ENCODE peak calls at places on chromosomes 3 and 15, in ten cellular contexts. Z is fibroblast of lung, S is heart left ventricle, N is GM23338, G is lower lobe of right lung, B is astrocyte, M is body of pancreas, V is stomach, O is endodermal cell, T is psoas muscle. H is an unnamed sample.

GRCh38 chr3:152857082-152857481 is 22.2 kb downstream of the P2RY1 start:
- DNase-seq in B (no peak), M (no peak), N (no peak), T (no peak), S (no peak), V (no peak), O (no peak), G (peak; percentile 47), Z (no peak), H (no peak)

GRCh38 chr3:171396048-171396447 is 64.2 kb downstream of the TNIK start:
- DNase-seq in N (no peak), V (no peak), O (no peak), T (no peak), S (no peak), Z (peak; percentile 65), B (peak; percentile 57), G (no peak), M (no peak), H (no peak)

GRCh38 chr3:8474991-8475390 is 26.6 kb upstream of the LMCD1 start:
- DNase-seq in T (no peak), M (no peak), S (no peak), V (no peak), O (no peak), B (no peak), G (no peak), N (no peak), Z (no peak), H (no peak)

GRCh38 chr3:10992017-10992945 is at the start of gene SLC6A1:
- DNase-seq in V (no peak), N (peak; percentile 83), Z (peak; percentile 3), S (no peak), M (no peak), T (peak; percentile 38), B (no peak), O (peak; percentile 87), G (no peak), H (peak; percentile 39)

GRCh38 chr3:160677459-160677901 is 520 bp downstream of the ARL14 start:
- DNase-seq in T (no peak), B (peak; percentile 41), Z (peak; percentile 59), G (no peak), N (no peak), O (peak; percentile 65), M (peak; percentile 54), V (no peak), S (no peak), H (no peak)

GRCh38 chr15:100248236-100248635 is 93.5 kb downstream of the ADAMTS17 start:
- DNase-seq in V (peak; percentile 8), M (no peak), O (peak; percentile 11), N (no peak), S (no peak), T (no peak), B (no peak), G (no peak), Z (no peak), H (no peak)

GRCh38 chr15:92733090-92733933 is 77.7 kb upstream of the FAM174B start:
- DNase-seq in O (no peak), N (no peak), Z (no peak), T (no peak), M (no peak), S (no peak), B (no peak), G (no peak), V (no peak), H (no peak)

GRCh38 chr3:119294889-119295769 is 946 bp downstream of the ARHGAP31 start:
- DNase-seq in T (peak; percentile 31), G (peak; percentile 53), M (peak; percentile 40), S (peak; percentile 72), Z (peak; percentile 61), O (peak; percentile 79), V (no peak), N (peak; percentile 74), B (peak; percentile 46), H (peak; percentile 48)

GRCh38 chr3:45547764-45548683 is 46.5 kb upstream of the LIMD1 start:
- DNase-seq in T (peak; percentile 64), N (no peak), O (no peak), Z (peak; percentile 69), V (no peak), B (peak; percentile 60), M (no peak), G (no peak), S (peak; percentile 81), H (peak; percentile 57)

GRCh38 chr3:197420115-197420514 is 121.7 kb upstream of the DLG1 start:
- DNase-seq in M (no peak), B (no peak), Z (peak; percentile 27), T (no peak), G (no peak), S (no peak), V (no peak), O (no peak), N (no peak), H (peak; percentile 37)

GRCh38 chr15:70164910-70165791 is 67.4 kb upstream of the TLE3 start:
- DNase-seq in S (no peak), N (no peak), M (peak; percentile 77), G (no peak), O (peak; percentile 73), Z (no peak), B (no peak), V (peak; percentile 35), T (no peak), H (peak; percentile 41)

GRCh38 chr3:5112043-5112442 is 10.0 kb upstream of the ARL8B start:
- DNase-seq in G (no peak), T (no peak), O (no peak), M (no peak), N (no peak), V (no peak), B (no peak), Z (no peak), S (no peak), H (no peak)
- TF ChIP-seq CTCF in G (no peak), T (no peak), O (no peak), M (no peak), N (no peak), V (no peak), B (no peak), Z (no peak), S (no peak), H (no peak)

GRCh38 chr3:85935171-85935570 is 976.4 kb downstream of the CADM2 start:
- DNase-seq in S (no peak), G (no peak), N (peak; percentile 15), V (no peak), Z (no peak), M (no peak), B (no peak), O (no peak), T (no peak), H (no peak)

GRCh38 chr3:85933326-85933725 is 974.5 kb downstream of the CADM2 start:
- DNase-seq in V (no peak), T (no peak), M (no peak), O (no peak), S (no peak), G (no peak), Z (no peak), N (no peak), B (no peak), H (no peak)

GRCh38 chr3:85939026-85939616 is 980.3 kb downstream of the CADM2 start:
- DNase-seq in N (no peak), S (no peak), B (peak; percentile 23), M (no peak), Z (peak; percentile 46), G (no peak), V (no peak), T (no peak), O (no peak), H (no peak)
- H3K27ac ChIP-seq in N (no peak overlapping the region), S (no peak overlapping the region), B (no peak overlapping the region), M (no peak overlapping the region), Z (no peak overlapping the region), G (no peak overlapping the region), V (no peak overlapping the region), T (no peak overlapping the region), O (peak overlapping the region; percentile 25), H (no peak overlapping the region)

GRCh38 chr15:83462953-83463433 is 15.9 kb downstream of the SH3GL3 start:
- DNase-seq in M (no peak), T (no peak), N (no peak), B (no peak), O (no peak), V (no peak), S (no peak), G (no peak), Z (no peak), H (no peak)

GRCh38 chr15:83462026-83462425 is 14.9 kb downstream of the SH3GL3 start:
- DNase-seq in B (no peak), O (no peak), S (no peak), G (no peak), N (no peak), V (no peak), M (no peak), T (no peak), Z (no peak), H (no peak)

GRCh38 chr15:83458396-83458795 is 11.3 kb downstream of the SH3GL3 start:
- DNase-seq in G (no peak), S (no peak), O (no peak), N (no peak), B (no peak), M (no peak), T (no peak), V (no peak), Z (no peak), H (no peak)

DNA sequence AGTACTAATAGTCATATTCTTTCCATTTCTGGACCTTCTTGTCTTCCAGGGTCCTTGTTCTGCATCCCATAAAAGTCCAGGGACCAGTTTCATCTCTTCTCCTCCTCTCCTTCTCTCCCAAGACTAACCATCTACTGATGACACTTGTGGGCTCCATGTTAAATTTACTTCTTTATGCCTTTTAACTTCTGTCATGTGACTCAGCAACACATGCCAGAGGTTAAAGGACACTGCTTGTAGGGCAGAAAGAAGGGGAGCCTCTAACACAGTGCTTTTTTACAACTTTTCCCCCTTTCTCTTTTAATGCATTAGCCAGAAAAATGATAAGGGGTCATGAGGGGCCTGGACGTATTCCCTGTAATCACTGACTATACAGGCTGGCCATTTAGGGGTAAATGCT is 10.0 kb downstream of the SH3GL3 start:
- DNase-seq in M (no peak), G (no peak), V (no peak), O (no peak), B (no peak), N (no peak), Z (no peak), T (no peak), S (no peak), H (no peak)
- H3K4me3 ChIP-seq in M (no peak overlapping the region), G (no peak overlapping the region), V (no peak overlapping the region), O (no peak overlapping the region), B (no peak overlapping the region), N (no peak overlapping the region), Z (no peak overlapping the region), T (no peak overlapping the region), S (no peak overlapping the region), H (no peak overlapping the region)

DNA sequence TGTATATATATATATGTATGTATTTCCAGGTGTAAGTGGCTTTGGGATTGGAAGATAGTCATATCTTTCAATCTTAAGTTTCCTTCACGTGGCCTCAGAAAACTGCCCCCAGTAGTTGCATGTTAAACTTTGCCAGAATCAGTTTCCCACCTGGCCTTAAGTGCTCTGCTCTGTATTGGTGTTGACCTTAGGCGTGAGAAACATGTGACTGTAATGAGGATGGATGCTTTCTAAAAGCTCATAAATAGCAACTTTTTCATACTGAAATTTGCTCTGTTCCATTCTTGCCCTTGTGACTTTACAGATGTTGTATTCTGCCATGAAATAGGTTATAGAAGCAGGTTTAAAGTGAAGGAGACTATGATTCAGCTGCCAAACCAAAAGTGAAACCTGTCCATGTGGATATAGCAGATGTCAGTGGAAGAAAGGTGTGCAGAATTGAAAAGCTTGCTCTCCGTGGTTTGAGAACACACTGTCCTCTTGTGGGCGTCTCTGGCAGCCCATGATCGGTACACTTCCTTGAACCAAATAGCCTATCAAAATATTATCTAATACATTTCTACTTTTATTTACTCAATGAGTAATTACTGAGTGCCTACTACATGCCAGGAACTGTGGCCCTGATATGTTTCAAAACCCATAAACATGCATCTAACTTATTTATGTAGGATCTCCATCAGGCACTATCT is 15.8 kb downstream of the SCG5 start:
- DNase-seq in B (no peak), V (peak; percentile 70), M (peak; percentile 70), Z (no peak), T (no peak), S (no peak), G (no peak), O (no peak), N (no peak), H (no peak)
- TF ChIP-seq CTCF in B (peak; percentile 11), V (no peak), M (peak; percentile 26), Z (peak; percentile 32), T (no peak), S (no peak), G (no peak), O (peak; percentile 28), N (no peak), H (no peak)